ENCODE peak calls at places on chromosomes 12 and 14, in five cellular contexts. One of them, this sample, is unnamed.

GRCh38 chr14:46036099-46036498 is 615.5 kb downstream of the RPL10L start:
- DNase-seq in GM12878: no peak
- DNase-seq in K562: no peak
- DNase-seq in H1: no peak
- DNase-seq in HepG2: no peak
- DNase-seq in this sample: no peak

GRCh38 chr14:96735509-96735908 is 61.7 kb upstream of the VRK1 start:
- DNase-seq in GM12878: no peak
- DNase-seq in K562: no peak
- DNase-seq in H1: no peak
- DNase-seq in HepG2: no peak
- DNase-seq in this sample: no peak

GRCh38 chr12:47744778-47745436 is 13.8 kb downstream of the RAPGEF3 start:
- DNase-seq in GM12878: no peak
- DNase-seq in K562: no peak
- DNase-seq in H1: no peak
- DNase-seq in HepG2: no peak
- DNase-seq in this sample: no peak

GRCh38 chr12:106145539-106146447 is 7.0 kb upstream of the NUAK1 start:
- DNase-seq in GM12878: no peak
- DNase-seq in K562: no peak
- DNase-seq in H1: no peak
- DNase-seq in HepG2: no peak
- DNase-seq in this sample: no peak

GRCh38 chr12:54369597-54370217 is 5.4 kb upstream of the GPR84 start:
- DNase-seq in GM12878: no peak
- DNase-seq in K562: no peak
- DNase-seq in H1: no peak
- DNase-seq in HepG2: no peak
- DNase-seq in this sample: no peak

GRCh38 chr12:59780605-59781135 is 184.8 kb downstream of the SLC16A7 start:
- DNase-seq in GM12878: no peak
- DNase-seq in K562: no peak
- DNase-seq in H1: no peak
- DNase-seq in HepG2: peak; percentile 7
- DNase-seq in this sample: no peak

GRCh38 chr14:83485591-83485990 is 1951.9 kb upstream of the SEL1L start:
- DNase-seq in GM12878: no peak
- DNase-seq in K562: no peak
- DNase-seq in H1: no peak
- DNase-seq in HepG2: no peak
- DNase-seq in this sample: no peak

GRCh38 chr14:65242732-65243134 is 140.4 kb upstream of the MAX start:
- DNase-seq in GM12878: no peak
- DNase-seq in K562: no peak
- DNase-seq in H1: no peak
- DNase-seq in HepG2: peak; percentile 95
- DNase-seq in this sample: no peak

GRCh38 chr12:132229423-132229760 is 85.1 kb downstream of the NOC4L start:
- DNase-seq in GM12878: no peak
- DNase-seq in K562: no peak
- DNase-seq in H1: no peak
- DNase-seq in HepG2: no peak
- DNase-seq in this sample: no peak

GRCh38 chr14:67837011-67837624 is 17.5 kb downstream of the RAD51B start:
- DNase-seq in GM12878: peak; percentile 34
- DNase-seq in K562: peak; percentile 19
- DNase-seq in H1: no peak
- DNase-seq in HepG2: peak; percentile 74
- DNase-seq in this sample: no peak

GRCh38 chr14:89958966-89959365 is 3.2 kb downstream of the TDP1 start:
- DNase-seq in GM12878: no peak
- DNase-seq in K562: no peak
- DNase-seq in H1: no peak
- DNase-seq in HepG2: no peak
- DNase-seq in this sample: no peak

GRCh38 chr12:43586646-43587245 is 34.7 kb upstream of the ADAMTS20 start:
- DNase-seq in GM12878: no peak
- DNase-seq in K562: no peak
- DNase-seq in H1: no peak
- DNase-seq in HepG2: no peak
- DNase-seq in this sample: no peak

GRCh38 chr14:64701660-64702059 is 2.6 kb upstream of the PLEKHG3 start:
- DNase-seq in GM12878: no peak
- DNase-seq in K562: no peak
- DNase-seq in H1: no peak
- DNase-seq in HepG2: no peak
- DNase-seq in this sample: no peak

GRCh38 chr14:105760691-105761344 is 234.4 kb downstream of the TMEM121 start:
- DNase-seq in GM12878: no peak
- DNase-seq in K562: no peak
- DNase-seq in H1: no peak
- DNase-seq in HepG2: no peak
- DNase-seq in this sample: no peak

GRCh38 chr12:46743471-46743870 is 82.3 kb downstream of the SLC38A4 start:
- DNase-seq in GM12878: no peak
- DNase-seq in K562: no peak
- DNase-seq in H1: no peak
- DNase-seq in HepG2: no peak
- DNase-seq in this sample: no peak

GRCh38 chr12:31897791-31898503 is 61.3 kb upstream of the RESF1 start:
- DNase-seq in GM12878: no peak
- DNase-seq in K562: peak; percentile 72
- DNase-seq in H1: peak; percentile 60
- DNase-seq in HepG2: no peak
- DNase-seq in this sample: peak; percentile 37

GRCh38 chr12:80720516-80720915 is 3.8 kb downstream of the MYF5 start:
- DNase-seq in GM12878: no peak
- DNase-seq in K562: no peak
- DNase-seq in H1: no peak
- DNase-seq in HepG2: no peak
- DNase-seq in this sample: no peak

GRCh38 chr12:108605000-108605689 is 7.3 kb upstream of the TMEM119 start:
- DNase-seq in GM12878: no peak
- DNase-seq in K562: no peak
- DNase-seq in H1: no peak
- DNase-seq in HepG2: peak; percentile 23
- DNase-seq in this sample: no peak

GRCh38 chr12:50040657-50041056 is 15.4 kb upstream of the RACGAP1 start:
- DNase-seq in GM12878: no peak
- DNase-seq in K562: no peak
- DNase-seq in H1: no peak
- DNase-seq in HepG2: no peak
- DNase-seq in this sample: no peak

GRCh38 chr14:101120636-101121398 is 217.3 kb upstream of the RTL1 start:
- DNase-seq in GM12878: no peak
- DNase-seq in K562: no peak
- DNase-seq in H1: peak; percentile 35
- DNase-seq in HepG2: no peak
- DNase-seq in this sample: no peak

GRCh38 chr14:30243805-30244204 is 315.2 kb upstream of the G2E3 start:
- DNase-seq in GM12878: no peak
- DNase-seq in K562: no peak
- DNase-seq in H1: no peak
- DNase-seq in HepG2: no peak
- DNase-seq in this sample: no peak

DNA sequence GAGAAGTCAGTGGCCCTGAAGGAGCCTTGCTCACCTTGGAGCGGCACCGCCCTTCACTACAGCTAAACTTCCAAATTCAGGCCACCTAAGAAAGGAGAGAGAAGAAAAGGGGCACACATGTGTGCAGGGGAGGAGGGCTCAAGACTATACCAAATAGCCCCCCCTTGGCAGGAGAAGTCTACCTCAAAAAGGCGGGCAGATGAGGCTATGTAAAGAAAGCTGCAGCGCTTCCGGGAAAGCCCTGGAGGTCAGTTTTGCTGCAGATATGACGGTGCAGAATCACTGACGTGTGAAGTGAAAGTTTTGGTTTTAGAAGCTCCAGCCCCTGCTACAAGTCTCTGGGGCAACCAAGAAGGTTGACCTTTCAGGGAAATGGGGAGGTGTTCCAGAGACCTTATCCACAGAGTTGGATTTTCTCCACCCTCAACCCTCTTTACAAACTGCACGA is 48.2 kb upstream of the PNMA1 start:
- DNase-seq in GM12878: peak; percentile 79
- DNase-seq in K562: peak; percentile 42
- DNase-seq in H1: no peak
- DNase-seq in HepG2: no peak
- DNase-seq in this sample: no peak
- TF ChIP-seq SP1 in GM12878: peak; percentile 73
- TF ChIP-seq SP1 in K562: no peak
- TF ChIP-seq SP1 in H1: no peak
- TF ChIP-seq SP1 in HepG2: no peak
- TF ChIP-seq SP1 in this sample: no peak

DNA sequence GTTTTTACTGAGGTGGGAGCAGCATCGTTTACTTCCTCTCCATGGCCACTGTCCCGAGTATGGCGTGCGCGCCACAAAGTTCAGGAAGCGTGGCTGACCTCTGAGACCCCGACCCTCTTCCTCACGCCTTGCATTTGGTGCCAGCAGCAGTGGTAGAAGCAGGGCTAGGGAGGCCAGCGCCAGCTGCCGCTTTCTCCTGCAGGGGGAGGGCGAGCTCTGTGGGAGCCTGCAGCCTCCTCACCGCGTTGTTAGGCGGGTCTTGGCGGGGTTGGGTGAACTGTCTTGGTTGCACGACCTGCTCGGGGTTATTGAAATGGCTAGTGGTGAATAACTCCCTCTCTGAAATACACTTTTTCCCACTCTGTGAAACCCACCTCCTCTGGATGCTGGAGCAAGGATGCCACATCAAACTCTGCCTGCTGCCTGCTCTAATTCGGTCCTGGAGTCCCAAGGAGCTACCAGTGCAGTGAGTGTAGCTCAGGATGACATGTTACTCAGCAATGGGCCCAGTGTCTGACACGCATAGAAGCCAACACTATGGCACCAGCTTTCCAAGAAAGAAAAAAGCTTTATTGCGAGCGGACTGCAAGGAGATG is 22.3 kb upstream of the TDRD9 start:
- DNase-seq in GM12878: no peak
- DNase-seq in K562: peak; percentile 24
- DNase-seq in H1: peak; percentile 72
- DNase-seq in HepG2: no peak
- DNase-seq in this sample: peak; percentile 61
- TF ChIP-seq ATF2 in GM12878: no peak
- TF ChIP-seq ATF2 in K562: no peak
- TF ChIP-seq ATF2 in H1: no peak
- TF ChIP-seq ATF2 in HepG2: no peak
- TF ChIP-seq ATF2 in this sample: no peak

GRCh38 chr14:77276295-77276935 is 5.4 kb upstream of the NGB start:
- DNase-seq in GM12878: no peak
- DNase-seq in K562: no peak
- DNase-seq in H1: no peak
- DNase-seq in HepG2: no peak
- DNase-seq in this sample: no peak
- TF ChIP-seq SP1 in GM12878: no peak
- TF ChIP-seq SP1 in K562: no peak
- TF ChIP-seq SP1 in H1: no peak
- TF ChIP-seq SP1 in HepG2: no peak
- TF ChIP-seq SP1 in this sample: no peak

DNA sequence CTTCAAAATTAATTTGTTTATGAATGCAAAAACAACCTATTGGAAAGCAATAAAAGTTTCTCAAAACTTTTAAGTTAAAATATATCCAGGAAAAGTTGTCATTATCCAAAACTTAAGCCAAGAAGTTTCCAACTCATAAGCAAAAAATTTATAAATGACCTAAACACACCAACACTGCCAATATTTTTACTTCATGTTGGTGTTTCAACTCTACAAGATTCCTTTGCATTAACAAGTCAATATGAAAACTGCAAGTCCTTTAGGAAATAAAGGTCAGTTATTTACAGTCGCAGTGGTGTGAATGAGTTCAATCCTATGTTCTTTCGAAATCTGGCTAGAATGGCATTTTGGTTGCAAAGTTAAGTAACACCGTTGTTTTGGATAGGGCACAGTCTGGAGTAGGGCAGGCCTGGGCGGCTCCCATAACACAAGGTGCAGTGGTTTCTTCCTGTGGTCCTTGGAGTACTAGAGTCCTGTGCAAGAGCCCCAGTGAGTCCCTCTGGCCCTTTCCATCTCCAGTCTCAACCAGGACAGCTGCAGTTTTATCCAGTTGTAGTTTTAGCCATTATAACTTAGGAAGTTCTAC is 151.4 kb downstream of the MED13L start:
- DNase-seq in GM12878: no peak
- DNase-seq in K562: peak; percentile 35
- DNase-seq in H1: no peak
- DNase-seq in HepG2: no peak
- DNase-seq in this sample: no peak
- TF ChIP-seq ATF2 in GM12878: no peak
- TF ChIP-seq ATF2 in K562: no peak
- TF ChIP-seq ATF2 in H1: no peak
- TF ChIP-seq ATF2 in HepG2: no peak
- TF ChIP-seq ATF2 in this sample: no peak

This sample was measured in WTC11.